ENCODE peak calls at places on chromosomes 1 and 21, in six cellular contexts. G, V, T, E, M and X are unnamed samples.

GRCh38 chr21:29221259-29221744 is 77.4 kb upstream of the BACH1 start:
- DNase-seq in V (no peak), T (no peak), M (no peak), G (no peak), E (peak), X (no peak)

GRCh38 chr1:223479261-223479660 is 86.0 kb downstream of the CCDC185 start:
- DNase-seq in T (no peak), G (no peak), M (no peak), V (no peak), E (no peak), X (no peak)

GRCh38 chr1:155052412-155053400 is 1.6 kb downstream of the ADAM15 start:
- DNase-seq in M (peak), T (peak), E (no peak), G (no peak), V (no peak), X (no peak)

GRCh38 chr1:111015222-111015621 is 51.5 kb upstream of the LRIF1 start:
- DNase-seq in M (no peak), V (no peak), E (no peak), G (no peak), T (no peak), X (no peak)

GRCh38 chr21:44421901-44422840 is 33.1 kb upstream of the LRRC3 start:
- DNase-seq in G (peak), M (no peak), E (no peak), T (no peak), V (no peak), X (no peak)

GRCh38 chr1:31396633-31397351 is 16.2 kb upstream of the SERINC2 start:
- DNase-seq in V (no peak), G (no peak), E (no peak), M (no peak), T (no peak), X (no peak)

GRCh38 chr1:201022178-201022823 is 1.2 kb downstream of the KIF21B start:
- DNase-seq in T (no peak), M (peak), G (no peak), V (no peak), E (no peak), X (no peak)

GRCh38 chr1:47781171-47781959 is 215.8 kb downstream of the TRABD2B start:
- DNase-seq in M (no peak), E (no peak), V (no peak), T (no peak), G (no peak), X (no peak)

GRCh38 chr1:185154912-185155513 is 1.7 kb downstream of the TRMT1L start:
- DNase-seq in V (no peak), G (no peak), M (no peak), E (no peak), T (no peak), X (no peak)

GRCh38 chr1:8525291-8526275 is 207.7 kb downstream of the SLC45A1 start:
- DNase-seq in V (peak), G (peak), M (peak), T (peak), E (peak), X (peak)

GRCh38 chr1:106534612-106535011 is 521.9 kb upstream of the PRMT6 start:
- DNase-seq in T (no peak), E (no peak), V (no peak), G (no peak), M (no peak), X (no peak)